ENCODE peak calls at places on chromosomes 4 and X, in eight cellular contexts. Z is stimulated activated CD4-positive, alpha-beta T cell treated with anti-CD3 and anti-CD28 coated beads, Interleukin-4, amount 100 ng/mL, for 24 hours; C is HepG2; J is PC-3; M is GM12891; Q is RWPE2; L is left lung; R is osteocyte. T is an unnamed sample.
A peak's percentile ranks its signal among the peaks of the same experiment; 100 is the strongest.

GRCh38 chr4:14196141-14196540 is 568.6 kb upstream of the BOD1L1 start:
- DNase-seq in C (no peak), M (no peak), J (peak; percentile 71), L (peak; percentile 71), R (peak; percentile 87), Z (no peak), Q (no peak), T (no peak)

GRCh38 chrX:30693999-30694650 is 40.9 kb downstream of the GK start:
- DNase-seq in Z (no peak), J (no peak), L (no peak), Q (no peak), C (peak; percentile 47), M (no peak), R (no peak), T (no peak)

GRCh38 chrX:96407043-96407442 is 277.6 kb upstream of the DIAPH2 start:
- DNase-seq in Z (no peak), R (no peak), J (peak; percentile 86), C (peak; percentile 45), L (no peak), M (no peak), Q (no peak), T (no peak)

GRCh38 chrX:43882294-43882681 is at the start of gene MAOB:
- DNase-seq in Z (peak; percentile 3), M (no peak), J (no peak), R (no peak), L (peak; percentile 67), Q (no peak), C (peak; percentile 63), T (no peak)

GRCh38 chr4:185716008-185716976 is 95.7 kb downstream of the SORBS2 start:
- DNase-seq in M (no peak), R (no peak), Q (no peak), C (no peak), Z (no peak), L (no peak), J (no peak), T (no peak)

GRCh38 chrX:107566603-107567262 is 61.6 kb upstream of the PRPS1 start:
- DNase-seq in R (no peak), Z (no peak), C (no peak), M (no peak), L (no peak), Q (no peak), J (no peak), T (no peak)

GRCh38 chr4:140238353-140239041 is 84.5 kb upstream of the MAML3 start:
- DNase-seq in J (no peak), M (no peak), C (no peak), L (peak; percentile 87), Q (no peak), R (peak; percentile 85), Z (no peak), T (no peak)

GRCh38 chr4:107977966-107978705 is 11.6 kb upstream of the HADH start:
- DNase-seq in J (no peak), R (no peak), Q (no peak), L (no peak), M (no peak), C (no peak), Z (no peak), T (no peak)

GRCh38 chr4:15964159-15964558 is 1.2 kb upstream of the FGFBP2 start:
- DNase-seq in R (no peak), Z (no peak), C (no peak), M (peak; percentile 10), Q (no peak), J (peak; percentile 25), L (no peak), T (no peak)

GRCh38 chrX:95733426-95733825 is 951.2 kb upstream of the DIAPH2 start:
- DNase-seq in L (no peak), Q (no peak), J (no peak), R (no peak), M (no peak), Z (no peak), C (no peak), T (no peak)

GRCh38 chrX:40646489-40647306 is 663 bp downstream of the CXorf38 start:
- DNase-seq in J (peak; percentile 33), Z (peak; percentile 27), M (no peak), Q (no peak), R (no peak), L (peak; percentile 87), C (no peak), T (peak; percentile 14)

GRCh38 chr4:186627226-186627865 is 72.0 kb upstream of the MTNR1A start:
- DNase-seq in L (no peak), Z (no peak), M (no peak), R (no peak), C (no peak), J (no peak), Q (no peak), T (no peak)

GRCh38 chr4:8275511-8275910 is 6.0 kb downstream of the HTRA3 start:
- DNase-seq in Z (no peak), Q (no peak), J (no peak), C (no peak), L (peak; percentile 30), M (no peak), R (no peak), T (no peak)

GRCh38 chr4:177272007-177272406 is 37.7 kb upstream of the NEIL3 start:
- DNase-seq in M (no peak), J (no peak), Z (no peak), C (no peak), L (no peak), R (no peak), Q (no peak), T (no peak)

GRCh38 chr4:184471872-184472539 is 2.3 kb downstream of the IRF2 start:
- DNase-seq in Q (no peak), J (peak; percentile 22), C (no peak), M (no peak), L (no peak), Z (peak; percentile 29), R (no peak), T (peak; percentile 43)

GRCh38 chrX:44904542-44905115 is 31.6 kb downstream of the KDM6A start:
- DNase-seq in C (no peak), Q (no peak), R (no peak), Z (no peak), M (no peak), J (no peak), L (no peak), T (no peak)

GRCh38 chr4:25635501-25635900 is 20.1 kb upstream of the SLC34A2 start:
- DNase-seq in Q (no peak), R (no peak), J (peak; percentile 80), C (no peak), M (no peak), Z (no peak), L (no peak), T (no peak)

GRCh38 chr4:38949416-38950051 is 81.9 kb downstream of the FAM114A1 start:
- DNase-seq in Z (peak; percentile 10), J (peak; percentile 48), C (no peak), Q (no peak), L (no peak), R (no peak), M (no peak), T (no peak)

GRCh38 chr4:99887837-99888236 is 6.4 kb downstream of the LAMTOR3 start:
- DNase-seq in Q (no peak), C (no peak), Z (no peak), J (no peak), M (no peak), L (no peak), R (no peak), T (no peak)

GRCh38 chr4:144611850-144612249 is 34.1 kb upstream of the HHIP start:
- DNase-seq in C (peak; percentile 1), J (peak; percentile 12), L (no peak), R (no peak), Q (no peak), Z (no peak), M (no peak), T (peak; percentile 18)

GRCh38 chr4:178462710-178463109 is 1020.5 kb upstream of the AGA start:
- DNase-seq in R (no peak), C (no peak), Z (no peak), J (peak; percentile 8), L (no peak), M (no peak), Q (no peak), T (no peak)

GRCh38 chr4:48944659-48945290 is 38.2 kb upstream of the OCIAD2 start:
- DNase-seq in R (no peak), L (no peak), Z (peak; percentile 51), J (peak; percentile 30), M (no peak), Q (no peak), C (peak; percentile 3), T (no peak)

GRCh38 chrX:17986440-17986839 is 125.3 kb upstream of the RAI2 start:
- DNase-seq in M (no peak), C (no peak), R (no peak), Q (no peak), L (no peak), J (no peak), Z (no peak), T (no peak)

GRCh38 chrX:356385-357034 is 30.2 kb downstream of the PPP2R3B start:
- DNase-seq in L (peak; percentile 43), M (no peak), R (no peak), Z (no peak), Q (peak; percentile 56), J (peak; percentile 40), C (no peak), T (no peak)

GRCh38 chrX:110699109-110699508 is 96.5 kb downstream of the CHRDL1 start:
- DNase-seq in Z (no peak), L (no peak), C (no peak), M (no peak), Q (no peak), R (no peak), J (no peak), T (no peak)

GRCh38 chrX:24341795-24342194 is 18.6 kb upstream of the SUPT20HL1 start:
- DNase-seq in M (no peak), C (no peak), Q (no peak), L (no peak), R (no peak), J (peak; percentile 21), Z (no peak), T (no peak)